ENCODE peak calls at places on chromosomes 12 and 14, in ten cellular contexts. C is endothelial cell, N is AG08396, M is AG09319, H is A172, O is HTR-8/SVneo, I is psoas muscle, X is pancreas, K is GM20000, Z is mucosa of gallbladder. Q is an unnamed sample.

GRCh38 chr12:118645219-118645618 is 268.9 kb downstream of the SUDS3 start:
- DNase-seq in C (peak; percentile 40), N (no peak), M (no peak), H (no peak), O (no peak), I (no peak), X (no peak), K (no peak), Z (peak; percentile 25), Q (no peak)

GRCh38 chr12:26791328-26791791 is 41.6 kb downstream of the ITPR2 start:
- DNase-seq in C (no peak), N (no peak), M (peak; percentile 32), H (peak; percentile 46), O (no peak), I (no peak), X (no peak), K (no peak), Z (no peak), Q (no peak)

GRCh38 chr12:93341409-93342044 is 36.2 kb upstream of the NUDT4 start:
- DNase-seq in C (no peak), N (no peak), M (no peak), H (no peak), O (no peak), I (no peak), X (no peak), K (no peak), Z (no peak), Q (no peak)

GRCh38 chr14:52266782-52267181 is 716 bp upstream of the PTGDR start:
- DNase-seq in C (no peak), N (peak; percentile 12), M (no peak), H (peak; percentile 6), O (no peak), I (no peak), X (no peak), K (no peak), Z (no peak), Q (no peak)

GRCh38 chr12:48063530-48063929 is 42.3 kb downstream of the SENP1 start:
- DNase-seq in C (no peak), N (no peak), M (no peak), H (no peak), O (no peak), I (no peak), X (no peak), K (no peak), Z (no peak), Q (no peak)

GRCh38 chr12:49201595-49202295 is 12.9 kb upstream of the TUBA1A start:
- DNase-seq in C (no peak), N (no peak), M (no peak), H (peak; percentile 37), O (no peak), I (no peak), X (no peak), K (no peak), Z (peak; percentile 18), Q (no peak)

GRCh38 chr14:77206877-77207389 is 25.3 kb downstream of the TMEM63C start:
- DNase-seq in C (no peak), N (no peak), M (no peak), H (no peak), O (no peak), I (no peak), X (no peak), K (no peak), Z (no peak), Q (no peak)

GRCh38 chr12:1806301-1807106 is 13.9 kb upstream of the LRTM2 start:
- DNase-seq in C (no peak), N (no peak), M (no peak), H (no peak), O (no peak), I (peak; percentile 51), X (no peak), K (no peak), Z (no peak), Q (no peak)

GRCh38 chr14:29861996-29862395 is 65.7 kb downstream of the PRKD1 start:
- DNase-seq in C (no peak), N (no peak), M (no peak), H (no peak), O (no peak), I (no peak), X (no peak), K (no peak), Z (no peak), Q (no peak)

GRCh38 chr12:58026421-58026820 is 85.1 kb downstream of the ATP23 start:
- DNase-seq in C (no peak), N (no peak), M (no peak), H (no peak), O (no peak), I (no peak), X (no peak), K (no peak), Z (no peak), Q (no peak)

GRCh38 chr12:46492471-46493351 is 120.1 kb upstream of the SLC38A2 start:
- DNase-seq in C (no peak), N (peak; percentile 54), M (no peak), H (peak; percentile 71), O (peak; percentile 65), I (no peak), X (no peak), K (no peak), Z (peak; percentile 51), Q (no peak)

GRCh38 chr12:25121916-25122315 is 73.0 kb downstream of the DNAI7 start:
- DNase-seq in C (no peak), N (no peak), M (no peak), H (no peak), O (no peak), I (no peak), X (no peak), K (no peak), Z (no peak), Q (no peak)